ENCODE peak calls at places on chromosomes 3 and 15, in seven cellular contexts. I is BE2C, G is neural crest cell, H is cardiac muscle cell, L is brain microvascular endothelial cell, T is lower lobe of right lung, S is lung. A is an unnamed sample.

GRCh38 chr15:43749690-43750345 is 3.6 kb downstream of the PDIA3 start:
- DNase-seq in G (no peak), H (no peak), S (no peak), L (no peak), T (peak), I (no peak), A (no peak)

GRCh38 chr15:57541805-57542504 is 49.7 kb upstream of the MYZAP start:
- DNase-seq in S (peak), I (peak), H (peak), G (peak), L (peak), T (peak), A (peak)

GRCh38 chr15:96331141-96331941 is 841 bp downstream of the NR2F2 start:
- DNase-seq in L (peak), S (no peak), G (no peak), H (no peak), I (peak), T (peak), A (no peak)

GRCh38 chr15:34355241-34355640 is 11.8 kb downstream of the LPCAT4 start:
- DNase-seq in T (no peak), I (no peak), G (no peak), H (no peak), S (no peak), L (no peak), A (no peak)

GRCh38 chr3:112740800-112741199 is 99.9 kb upstream of the CCDC80 start:
- DNase-seq in I (no peak), L (no peak), H (no peak), T (no peak), G (no peak), S (no peak), A (no peak)

GRCh38 chr3:171212648-171213047 is 186.1 kb upstream of the SLC2A2 start:
- DNase-seq in L (no peak), S (no peak), G (no peak), I (no peak), T (no peak), H (no peak), A (no peak)

GRCh38 chr3:140724856-140725812 is 47.3 kb downstream of the TRIM42 start:
- DNase-seq in T (no peak), I (no peak), G (no peak), S (no peak), L (no peak), H (no peak), A (no peak)

GRCh38 chr3:8546609-8547008 is 45.0 kb downstream of the LMCD1 start:
- DNase-seq in T (no peak), H (no peak), I (no peak), G (no peak), S (no peak), L (no peak), A (no peak)

GRCh38 chr3:133570139-133570936 is 3.1 kb upstream of the CDV3 start:
- DNase-seq in L (peak), G (no peak), H (peak), T (no peak), S (no peak), I (no peak), A (no peak)

GRCh38 chr3:18144571-18144970 is 280.6 kb downstream of the SATB1 start:
- DNase-seq in T (no peak), S (no peak), I (no peak), L (no peak), G (no peak), H (no peak), A (no peak)

GRCh38 chr3:194339356-194339755 is 11.8 kb downstream of the CPN2 start:
- DNase-seq in G (no peak), L (no peak), T (no peak), I (no peak), S (no peak), H (no peak), A (no peak)

GRCh38 chr15:32855942-32856341 is 138.1 kb downstream of the GREM1 start:
- DNase-seq in T (no peak), G (no peak), I (no peak), H (no peak), S (no peak), L (peak), A (peak)

GRCh38 chr15:58980351-58980939 is 7.0 kb upstream of the RNF111 start:
- DNase-seq in S (no peak), L (no peak), G (no peak), T (no peak), I (no peak), H (peak), A (no peak)

GRCh38 chr3:40355410-40355809 is 31.6 kb upstream of the ENTPD3 start:
- DNase-seq in T (no peak), L (no peak), I (no peak), H (no peak), S (no peak), G (no peak), A (no peak)

GRCh38 chr3:65751123-65751700 is 287.5 kb downstream of the MAGI1 start:
- DNase-seq in G (peak), I (peak), H (peak), S (no peak), L (peak), T (no peak), A (no peak)

GRCh38 chr15:62569460-62570404 is 404.6 kb upstream of the C2CD4B start:
- DNase-seq in L (peak), H (no peak), T (peak), S (peak), G (no peak), I (no peak), A (peak)

GRCh38 chr3:159928071-159928491 is 60.6 kb upstream of the IL12A start:
- DNase-seq in T (no peak), H (peak), I (no peak), L (no peak), S (no peak), G (no peak), A (no peak)

GRCh38 chr3:128554100-128554464 is 61.1 kb upstream of the GATA2 start:
- DNase-seq in L (peak), S (no peak), I (no peak), H (no peak), T (no peak), G (no peak), A (no peak)

GRCh38 chr3:159848348-159849118 is 140.1 kb upstream of the IL12A start:
- DNase-seq in I (no peak), S (no peak), T (no peak), G (no peak), H (no peak), L (no peak), A (no peak)

GRCh38 chr3:18370672-18371071 is 54.5 kb downstream of the SATB1 start:
- DNase-seq in L (no peak), T (no peak), G (no peak), I (no peak), S (no peak), H (no peak), A (no peak)

GRCh38 chr3:156211583-156211982 is 91.2 kb downstream of the KCNAB1 start:
- DNase-seq in H (no peak), I (no peak), T (no peak), L (peak), G (no peak), S (no peak), A (no peak)

GRCh38 chr3:130093741-130094391 is 12.2 kb downstream of the ALG1L2 start:
- DNase-seq in S (no peak), G (no peak), I (peak), L (no peak), T (peak), H (no peak), A (no peak)

GRCh38 chr3:58607816-58608215 is 30.6 kb upstream of the FAM107A start:
- DNase-seq in S (no peak), T (no peak), L (no peak), I (no peak), H (no peak), G (no peak), A (no peak)

GRCh38 chr15:87215100-87215499 is 1041.4 kb downstream of the NTRK3 start:
- DNase-seq in I (no peak), S (no peak), L (no peak), T (no peak), H (no peak), G (no peak), A (no peak)

GRCh38 chr3:69838217-69838616 is 99.0 kb downstream of the MITF start:
- DNase-seq in H (no peak), S (no peak), I (no peak), G (no peak), L (peak), T (no peak), A (peak)

GRCh38 chr3:11735638-11736037 is 91.9 kb upstream of the VGLL4 start:
- DNase-seq in I (no peak), H (no peak), L (no peak), G (no peak), T (no peak), S (no peak), A (no peak)

GRCh38 chr3:72346526-72346926 is 501.7 kb downstream of the SHQ1 start:
- DNase-seq in L (peak), I (no peak), G (no peak), S (no peak), T (no peak), H (no peak), A (peak)

GRCh38 chr15:58260911-58261267 is 122.7 kb downstream of the AQP9 start:
- DNase-seq in T (no peak), S (no peak), I (peak), L (no peak), G (no peak), H (no peak), A (no peak)

GRCh38 chr3:37125195-37125594 is 49.2 kb downstream of the LRRFIP2 start:
- DNase-seq in G (no peak), T (no peak), H (no peak), I (no peak), L (no peak), S (no peak), A (no peak)

GRCh38 chr3:134366928-134367352 is 7.3 kb downstream of the AMOTL2 start:
- DNase-seq in L (no peak), H (no peak), S (no peak), G (peak), T (no peak), I (no peak), A (no peak)

GRCh38 chr15:67175643-67176071 is 78.8 kb downstream of the AAGAB start:
- DNase-seq in G (no peak), L (no peak), S (peak), H (no peak), I (no peak), T (peak), A (no peak)

GRCh38 chr3:31232049-31233040 is 300.4 kb upstream of the STT3B start:
- DNase-seq in T (no peak), H (no peak), G (no peak), L (no peak), S (peak), I (no peak), A (no peak)
- TF ChIP-seq CTCF in T (no peak), H (no peak), G (no peak), L (no peak), S (no peak), I (no peak), A (no peak)

GRCh38 chr15:89406756-89407650 is 72.4 kb upstream of the POLG start:
- DNase-seq in I (no peak), S (no peak), T (no peak), H (no peak), L (no peak), G (no peak), A (no peak)
- TF ChIP-seq CTCF in I (no peak), S (no peak), T (no peak), H (no peak), L (peak), G (peak), A (no peak)

GRCh38 chr15:75694241-75695182 is 18.1 kb downstream of the CSPG4 start:
- DNase-seq in I (peak), H (peak), T (no peak), G (peak), S (peak), L (peak), A (peak)
- TF ChIP-seq CTCF in I (peak), H (peak), T (peak), G (peak), S (no peak), L (peak), A (peak)

DNA sequence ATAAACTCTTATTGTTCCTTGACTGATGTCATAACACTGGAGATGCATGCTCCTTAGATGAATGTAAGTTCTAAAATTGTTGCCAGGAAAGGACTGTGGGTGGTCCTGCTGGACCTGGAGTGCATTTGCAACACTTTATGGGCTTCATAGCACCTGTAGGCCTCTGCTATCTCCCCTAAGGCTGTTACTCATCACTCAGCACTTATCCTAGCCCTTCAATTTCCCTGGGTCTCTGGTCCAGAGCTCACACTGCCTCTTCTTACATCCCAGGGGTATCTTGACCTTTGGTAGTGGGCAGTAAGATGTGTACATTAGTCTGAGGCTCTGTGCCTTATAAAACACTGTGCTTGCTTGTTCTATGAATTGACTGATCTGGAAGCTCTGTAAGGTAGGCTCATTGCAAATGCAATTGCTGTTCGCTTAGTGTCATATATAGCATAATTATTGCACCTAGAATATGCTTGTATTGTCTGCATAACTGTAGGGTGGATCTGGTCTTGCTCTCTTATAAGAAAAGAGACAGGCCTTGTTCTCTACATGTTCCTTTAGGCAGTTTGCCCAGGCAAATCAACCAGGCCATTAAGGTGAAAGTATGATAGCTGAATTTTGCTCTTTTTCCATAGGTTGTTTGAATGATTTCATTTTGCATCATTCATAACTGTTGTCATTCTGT is 35.8 kb downstream of the SLCO3A1 start:
- DNase-seq in I (no peak), T (no peak), L (no peak), G (no peak), H (peak), S (no peak), A (no peak)
- TF ChIP-seq CTCF in I (no peak), T (no peak), L (no peak), G (no peak), H (no peak), S (no peak), A (no peak)

GRCh38 chr15:60079210-60079609 is 75.1 kb downstream of the FOXB1 start:
- DNase-seq in L (no peak), S (no peak), H (peak), I (no peak), T (no peak), G (no peak), A (no peak)
- TF ChIP-seq CTCF in L (peak), S (no peak), H (peak), I (peak), T (no peak), G (peak), A (peak)

GRCh38 chr3:28334552-28334951 is 14.0 kb upstream of the ZCWPW2 start:
- DNase-seq in H (no peak), I (no peak), S (no peak), L (no peak), G (no peak), T (no peak), A (no peak)
- TF ChIP-seq CTCF in H (peak), I (no peak), S (no peak), L (no peak), G (no peak), T (no peak), A (peak)

GRCh38 chr3:190456779-190457178 is 7.1 kb upstream of the TMEM207 start:
- DNase-seq in S (no peak), H (no peak), G (no peak), L (no peak), T (no peak), I (no peak), A (no peak)

GRCh38 chr3:190455843-190456242 is 6.1 kb upstream of the TMEM207 start:
- DNase-seq in S (no peak), T (no peak), L (no peak), I (no peak), G (no peak), H (no peak), A (no peak)

GRCh38 chr3:190458040-190458439 is 8.3 kb upstream of the TMEM207 start:
- DNase-seq in H (peak), L (no peak), G (no peak), T (no peak), I (no peak), S (no peak), A (no peak)
- TF ChIP-seq CTCF in H (no peak), L (no peak), G (no peak), T (no peak), I (no peak), S (no peak), A (no peak)

DNA sequence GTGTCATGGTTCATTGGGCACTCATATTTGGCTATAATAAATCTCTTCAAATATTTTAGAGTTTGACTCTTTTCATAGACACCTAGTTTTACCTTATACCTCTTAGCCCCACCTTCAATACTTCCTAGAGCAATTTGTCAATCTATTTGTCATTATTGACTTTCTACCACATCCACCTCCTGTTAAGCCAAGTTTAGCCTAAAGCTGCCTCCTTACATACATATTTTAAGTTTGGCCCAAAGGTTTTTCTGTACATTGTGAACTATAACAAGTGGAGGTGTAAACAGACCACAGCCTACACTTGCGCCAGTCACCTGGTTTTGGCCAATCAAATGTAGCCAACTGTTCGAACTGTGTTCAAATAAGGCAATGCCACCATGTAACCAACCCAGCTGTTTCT is 18.1 kb upstream of the ABHD17C start:
- DNase-seq in T (no peak), I (no peak), S (no peak), H (no peak), L (no peak), G (no peak), A (no peak)
- TF ChIP-seq CTCF in T (no peak), I (no peak), S (no peak), H (no peak), L (no peak), G (no peak), A (no peak)

A was measured in AG04450.